ENCODE peak calls at places on chromosomes 11 and 22, in nine cellular contexts. N, J, A, S, O, F, G, Z and T are unnamed samples.

GRCh38 chr11:83827940-83828554 is 541.9 kb upstream of the CCDC90B start:
- DNase-seq in Z (peak; percentile 32), S (no peak), A (peak; percentile 32), G (peak; percentile 66), F (no peak), J (peak; percentile 65), N (no peak), O (peak; percentile 40), T (peak; percentile 67)

GRCh38 chr11:96303067-96303466 is 39.9 kb downstream of the MAML2 start:
- DNase-seq in J (no peak), F (no peak), G (peak; percentile 87), O (peak; percentile 29), A (peak; percentile 83), Z (no peak), S (no peak), N (no peak), T (peak; percentile 81)

GRCh38 chr11:116199182-116199581 is 573.6 kb downstream of the BUD13 start:
- DNase-seq in Z (no peak), F (no peak), O (no peak), S (no peak), G (no peak), A (no peak), J (no peak), N (no peak), T (no peak)

GRCh38 chr11:10268746-10269487 is 25.1 kb downstream of the SBF2 start:
- DNase-seq in J (no peak), G (peak; percentile 46), S (no peak), F (no peak), O (no peak), N (no peak), Z (no peak), A (peak; percentile 61), T (no peak)

GRCh38 chr22:47295982-47296381 is 533.5 kb downstream of the TBC1D22A start:
- DNase-seq in J (no peak), Z (no peak), S (peak; percentile 36), F (no peak), A (no peak), N (no peak), O (no peak), G (no peak), T (no peak)

GRCh38 chr11:833114-833791 is 501 bp downstream of the CD151 start:
- DNase-seq in J (peak; percentile 67), G (peak; percentile 54), O (peak; percentile 55), A (peak; percentile 61), F (no peak), S (no peak), Z (no peak), N (peak; percentile 39), T (no peak)

GRCh38 chr11:72591785-72592490 is 82.3 kb downstream of the PDE2A start:
- DNase-seq in G (no peak), S (no peak), O (no peak), N (peak; percentile 48), Z (no peak), J (no peak), F (no peak), A (no peak), T (no peak)

GRCh38 chr11:123560001-123560400 is 94.4 kb downstream of the SCN3B start:
- DNase-seq in N (no peak), S (no peak), F (peak; percentile 16), G (peak; percentile 75), O (no peak), Z (no peak), J (peak; percentile 45), A (peak; percentile 53), T (peak; percentile 60)

GRCh38 chr11:13354335-13354734 is 76.7 kb downstream of the BMAL1 start:
- DNase-seq in F (no peak), N (no peak), Z (no peak), O (peak; percentile 31), A (peak; percentile 37), G (peak; percentile 44), J (peak; percentile 27), S (no peak), T (no peak)

GRCh38 chr22:31102441-31103081 is 4.8 kb downstream of the SELENOM start:
- DNase-seq in F (peak; percentile 75), G (peak; percentile 96), Z (no peak), N (no peak), S (peak; percentile 72), J (no peak), O (peak; percentile 57), A (peak; percentile 80), T (peak; percentile 83)

GRCh38 chr11:119108151-119108856 is 1.2 kb downstream of the C2CD2L start:
- DNase-seq in N (peak; percentile 39), Z (no peak), G (peak; percentile 33), A (peak; percentile 81), J (peak; percentile 54), F (no peak), O (no peak), S (peak; percentile 80), T (no peak)

GRCh38 chr22:50576070-50576469 is 2.2 kb downstream of the CPT1B start:
- DNase-seq in F (no peak), G (peak; percentile 48), J (peak; percentile 61), N (no peak), O (peak; percentile 69), Z (peak; percentile 19), A (peak; percentile 67), S (no peak), T (peak; percentile 17)

GRCh38 chr22:41979423-41980250 is 10.4 kb downstream of the SEPTIN3 start:
- DNase-seq in G (no peak), J (no peak), S (no peak), F (no peak), Z (no peak), A (no peak), O (no peak), N (no peak), T (no peak)

GRCh38 chr11:116851631-116852030 is 14.2 kb upstream of the APOA1 start:
- DNase-seq in O (no peak), F (no peak), N (peak; percentile 44), A (no peak), Z (no peak), S (no peak), G (no peak), J (no peak), T (no peak)

GRCh38 chr22:50002791-50003190 is 9.8 kb downstream of the IL17REL start:
- DNase-seq in N (no peak), J (no peak), A (no peak), G (peak; percentile 16), S (no peak), F (no peak), O (no peak), Z (no peak), T (no peak)

GRCh38 chr11:35104655-35105054 is 34.3 kb upstream of the CD44 start:
- DNase-seq in N (no peak), Z (no peak), O (no peak), G (no peak), J (no peak), A (no peak), S (no peak), F (no peak), T (no peak)

GRCh38 chr11:35105319-35106063 is 33.5 kb upstream of the CD44 start:
- DNase-seq in F (no peak), N (no peak), Z (no peak), O (no peak), G (peak; percentile 19), S (no peak), A (no peak), J (no peak), T (no peak)

GRCh38 chr11:35102267-35102666 is 36.7 kb upstream of the CD44 start:
- DNase-seq in N (no peak), F (no peak), S (no peak), Z (no peak), O (no peak), G (no peak), J (no peak), A (no peak), T (no peak)

GRCh38 chr11:35101223-35101622 is 37.7 kb upstream of the CD44 start:
- DNase-seq in G (peak; percentile 33), N (no peak), F (no peak), O (peak; percentile 55), A (no peak), Z (no peak), J (no peak), S (no peak), T (no peak)

GRCh38 chr11:35103366-35104194 is 35.4 kb upstream of the CD44 start:
- DNase-seq in A (peak; percentile 19), N (no peak), Z (peak; percentile 90), S (no peak), G (no peak), J (no peak), O (no peak), F (no peak), T (peak; percentile 92)
- H3K4me3 ChIP-seq in A (no peak overlapping the region), N (no peak overlapping the region), Z (no peak overlapping the region), S (no peak overlapping the region), G (no peak overlapping the region), J (no peak overlapping the region), O (no peak overlapping the region), F (no peak overlapping the region), T (no peak overlapping the region)

GRCh38 chr22:39808087-39808486 is 85.5 kb downstream of the ENTHD1 start:
- DNase-seq in G (peak; percentile 48), F (no peak), J (peak; percentile 58), Z (no peak), N (peak; percentile 33), A (peak; percentile 24), S (no peak), O (peak; percentile 36), T (no peak)
- TF ChIP-seq CTCF in G (peak; percentile 61), F (no peak), J (peak; percentile 55), Z (no peak), N (no peak), A (peak; percentile 17), S (no peak), O (no peak), T (peak; percentile 32)

GRCh38 chr11:44568706-44569473 is 3.4 kb downstream of the CD82 start:
- DNase-seq in O (peak; percentile 43), J (no peak), G (peak; percentile 95), F (peak; percentile 59), A (peak; percentile 95), Z (peak; percentile 83), N (peak; percentile 90), S (peak; percentile 65), T (peak; percentile 96)
- H3K4me3 ChIP-seq in O (no peak overlapping the region), J (no peak overlapping the region), G (peak overlapping the region; percentile 18), F (no peak overlapping the region), A (no peak overlapping the region), Z (no peak overlapping the region), N (no peak overlapping the region), S (no peak overlapping the region), T (peak overlapping the region; percentile 3)

DNA sequence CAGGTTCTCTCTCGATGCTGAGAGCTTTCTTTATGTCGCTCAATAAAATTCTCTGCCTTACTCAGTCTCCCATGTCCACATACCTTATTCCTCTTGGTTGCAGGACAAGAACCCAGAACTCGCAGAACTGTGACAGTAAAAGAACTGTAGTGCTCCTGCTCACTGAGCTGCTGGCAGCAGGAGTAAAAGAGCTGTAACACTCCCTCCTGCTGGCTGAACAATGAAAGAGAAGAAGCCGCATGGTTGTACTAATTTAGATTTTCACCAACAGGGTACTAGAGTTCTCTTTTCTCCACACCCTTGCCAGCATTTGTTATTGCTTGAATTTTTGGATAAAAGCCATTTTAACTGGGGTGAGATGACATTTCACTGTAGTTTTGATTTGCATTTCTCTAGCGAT is 433.2 kb downstream of the GUCY1A2 start:
- DNase-seq in A (peak; percentile 61), F (no peak), G (peak; percentile 65), O (peak; percentile 6), J (peak; percentile 59), Z (no peak), N (no peak), S (no peak), T (peak; percentile 32)
- TF ChIP-seq CTCF in A (peak; percentile 59), F (no peak), G (peak; percentile 55), O (no peak), J (peak; percentile 64), Z (peak; percentile 43), N (no peak), S (no peak), T (peak; percentile 44)